ENCODE peak calls at places on chromosomes 11 and 22, in five cellular contexts. P is cardiac fibroblast, S is astrocyte of the spinal cord, C is AG09309, Y is ovary. A is an unnamed sample.

GRCh38 chr11:58796333-58797049 is 48.0 kb downstream of the GLYATL2 start:
- DNase-seq in P (no peak), Y (no peak), C (no peak), S (no peak), A (no peak)

GRCh38 chr11:19201737-19202605 is at the start of gene CSRP3:
- DNase-seq in P (no peak), C (no peak), Y (no peak), S (no peak), A (no peak)

GRCh38 chr11:112172362-112172994 is 2.8 kb upstream of the BCO2 start:
- DNase-seq in P (peak), S (peak), Y (no peak), C (no peak), A (peak)

GRCh38 chr11:79092791-79093313 is 348.0 kb downstream of the TENM4 start:
- DNase-seq in Y (no peak), C (peak), P (peak), S (peak), A (no peak)

GRCh38 chr11:74710291-74710938 is 20.8 kb downstream of the CHRDL2 start:
- DNase-seq in C (no peak), P (peak), S (peak), Y (peak), A (no peak)

GRCh38 chr22:17672417-17672991 is 33.9 kb downstream of the BCL2L13 start:
- DNase-seq in Y (no peak), S (no peak), P (no peak), C (no peak), A (no peak)

GRCh38 chr11:55401011-55401410 is 33.2 kb downstream of the OR4A15 start:
- DNase-seq in C (no peak), Y (no peak), P (no peak), S (no peak), A (no peak)

GRCh38 chr22:41127447-41127846 is 35.1 kb downstream of the EP300 start:
- DNase-seq in C (no peak), P (no peak), Y (no peak), S (no peak), A (no peak)

GRCh38 chr11:118623291-118623655 is 15.9 kb downstream of the PHLDB1 start:
- DNase-seq in Y (no peak), P (peak), C (no peak), S (peak), A (no peak)

GRCh38 chr22:48482771-48483170 is 1344.9 kb downstream of the BRD1 start:
- DNase-seq in Y (no peak), P (no peak), C (no peak), S (no peak), A (no peak)

GRCh38 chr22:31537019-31537535 is 40.7 kb downstream of the SFI1 start:
- DNase-seq in P (no peak), Y (no peak), S (no peak), C (no peak), A (peak)

GRCh38 chr11:62922189-62922589 is 1.0 kb upstream of the CHRM1 start:
- DNase-seq in S (no peak), C (no peak), P (no peak), Y (no peak), A (no peak)

GRCh38 chr11:33734441-33735165 is 1.6 kb downstream of the CD59 start:
- DNase-seq in C (no peak), S (peak), Y (no peak), P (peak), A (peak)

GRCh38 chr11:11442791-11443190 is 89.7 kb upstream of the CSNK2A3 start:
- DNase-seq in S (no peak), C (no peak), P (no peak), Y (no peak), A (no peak)

GRCh38 chr11:2825261-2825885 is 60.2 kb downstream of the CDKN1C start:
- DNase-seq in S (peak), C (peak), Y (peak), P (peak), A (no peak)

GRCh38 chr11:102620858-102621561 is 4.1 kb downstream of the MMP20 start:
- DNase-seq in Y (peak), C (no peak), P (peak), S (peak), A (no peak)

GRCh38 chr22:35203583-35203982 is 53.7 kb upstream of the HMGXB4 start:
- DNase-seq in C (no peak), Y (no peak), S (no peak), P (no peak), A (no peak)

GRCh38 chr11:65362320-65362931 is 7.9 kb downstream of the TIGD3 start:
- DNase-seq in Y (no peak), C (no peak), S (no peak), P (no peak), A (no peak)

GRCh38 chr11:103609117-103610066 is 427.0 kb upstream of the DDI1 start:
- DNase-seq in Y (no peak), C (peak), P (peak), S (peak), A (no peak)

DNA sequence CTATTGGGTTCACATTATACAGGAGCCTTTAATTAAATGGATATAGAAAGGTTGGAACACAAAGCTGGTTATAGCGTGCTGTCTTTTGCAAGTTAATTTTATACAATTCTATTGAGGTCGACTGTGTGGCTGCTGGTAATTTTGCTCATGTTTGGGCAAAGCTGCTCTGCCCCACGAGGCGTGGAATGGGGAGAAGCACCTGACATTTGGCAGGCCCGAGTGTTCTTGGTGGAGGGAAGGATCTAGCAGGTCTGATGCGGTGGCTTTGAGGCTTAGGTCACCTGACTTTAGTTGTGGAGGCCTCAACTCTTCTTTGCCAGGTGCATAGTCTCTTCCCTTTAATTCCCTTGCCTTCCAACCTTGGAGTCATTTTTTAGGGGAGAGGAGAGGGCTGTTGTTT is 97.3 kb downstream of the ZBTB16 start:
- DNase-seq in P (no peak), S (no peak), C (no peak), Y (no peak), A (no peak)
- H3K4me3 ChIP-seq in P (no peak), S (no peak), C (no peak), Y (no peak), A (no peak)

GRCh38 chr11:96567193-96567592 is 177.4 kb downstream of the JRKL start:
- DNase-seq in Y (no peak), P (peak), S (peak), C (no peak), A (no peak)

DNA sequence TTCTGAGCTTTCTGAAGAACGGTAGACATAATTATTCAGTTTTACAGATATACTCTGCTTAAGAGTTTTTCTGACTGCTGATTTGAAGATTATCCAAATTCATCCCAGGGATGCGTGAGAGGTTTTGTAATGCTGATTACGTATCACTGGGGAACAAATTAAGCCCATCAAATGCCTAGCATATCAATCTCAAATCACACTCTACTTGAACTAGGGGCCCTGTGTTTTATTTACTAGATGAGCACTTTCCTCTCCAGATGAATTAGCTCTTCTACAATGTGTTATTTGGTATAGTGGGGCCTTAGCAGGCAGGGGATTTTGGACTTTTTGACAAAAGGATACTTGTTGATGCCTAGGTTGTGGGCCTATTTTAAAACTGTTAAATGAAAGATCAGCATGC is 177.9 kb downstream of the JRKL start:
- DNase-seq in C (no peak), P (peak), Y (no peak), S (no peak), A (no peak)
- H3K4me3 ChIP-seq in C (no peak), P (no peak), Y (no peak), S (no peak), A (no peak)

DNA sequence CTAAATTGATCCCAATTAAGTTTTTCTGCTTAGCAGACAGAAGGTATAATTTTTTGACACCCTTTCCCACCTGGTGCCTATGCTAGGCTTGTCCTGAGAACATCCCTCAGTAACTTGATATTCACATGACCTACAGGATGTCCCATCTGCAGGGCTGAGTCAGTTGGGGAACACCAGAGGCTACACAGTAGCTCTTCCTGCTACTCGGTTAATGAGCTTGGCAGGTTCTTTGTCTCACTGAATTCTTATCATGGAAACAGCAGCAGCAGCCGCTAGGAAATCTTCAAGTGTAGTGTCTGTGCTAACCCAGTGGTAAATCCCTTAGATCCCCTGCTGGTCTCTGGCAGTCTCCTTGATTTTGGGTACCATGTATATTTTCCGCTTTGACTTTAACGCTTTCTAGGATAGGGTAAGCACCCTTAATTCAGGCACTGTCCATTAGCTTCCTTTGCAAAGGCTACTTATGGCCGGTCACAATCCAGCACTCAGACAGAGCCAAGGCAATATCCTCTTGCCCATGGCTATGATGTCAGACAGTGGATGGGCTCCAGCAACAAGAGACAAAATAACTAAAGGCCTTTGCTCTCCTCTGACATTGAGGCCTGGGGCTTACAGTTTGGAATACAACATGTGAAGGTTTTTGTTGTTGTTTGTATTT is 8.5 kb downstream of the MRPL16 start:
- DNase-seq in S (peak), P (peak), C (no peak), Y (no peak), A (no peak)
- H3K4me3 ChIP-seq in S (no peak), P (no peak), C (no peak), Y (no peak), A (no peak)

DNA sequence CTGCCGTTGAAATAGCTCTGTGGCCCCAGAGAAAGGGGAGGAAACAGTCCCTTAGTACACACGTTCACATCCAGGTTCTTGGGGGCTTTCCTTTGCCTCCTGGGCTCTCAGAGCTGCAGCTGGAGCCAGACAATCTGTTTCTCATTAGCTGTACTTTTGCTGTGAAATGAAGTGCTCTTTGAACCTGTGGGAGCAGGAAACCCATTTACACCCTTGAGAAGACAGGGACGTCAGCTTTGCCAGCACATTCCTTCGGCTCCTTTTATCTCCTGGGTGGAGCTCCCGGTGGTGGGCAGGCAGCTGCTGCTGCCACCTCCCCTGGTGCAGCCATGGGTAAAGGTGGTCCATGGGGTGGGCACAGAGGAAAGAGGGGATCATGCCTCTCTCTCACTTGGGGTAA is 80.6 kb upstream of the TIMP3 start:
- DNase-seq in Y (no peak), C (no peak), S (peak), P (peak), A (no peak)
- H3K4me3 ChIP-seq in Y (no peak), C (no peak), S (no peak), P (no peak), A (no peak)